ENCODE peak calls at places on chromosome 9, in four cellular contexts. Q is upper lobe of right lung, N is breast epithelium, K is fibroblast of lung. B is an unnamed sample.

GRCh38 chr9:19375536-19375935 is 4.5 kb downstream of the RPS6 start:
- DNase-seq in Q (no peak), K (peak), N (no peak), B (no peak)

GRCh38 chr9:72542917-72543316 is 21.5 kb downstream of the TMC1 start:
- DNase-seq in N (no peak), Q (no peak), K (peak), B (no peak)

GRCh38 chr9:88949961-88950340 is 41.3 kb upstream of the S1PR3 start:
- DNase-seq in K (peak), Q (no peak), N (no peak), B (peak)

GRCh38 chr9:136306691-136307208 is 2.9 kb upstream of the CCDC187 start:
- DNase-seq in Q (no peak), K (no peak), N (no peak), B (peak)

GRCh38 chr9:34275811-34276210 is 53.3 kb downstream of the KIF24 start:
- DNase-seq in K (no peak), Q (no peak), N (no peak), B (no peak)

GRCh38 chr9:135515541-135515951 is 5.7 kb upstream of the LCN1 start:
- DNase-seq in K (no peak), Q (peak), N (no peak), B (no peak)

GRCh38 chr9:18253950-18254349 is 220.0 kb upstream of the ADAMTSL1 start:
- DNase-seq in N (no peak), Q (no peak), K (peak), B (no peak)

GRCh38 chr9:81613002-81613750 is 76.2 kb downstream of the TLE1 start:
- DNase-seq in Q (no peak), N (no peak), K (no peak), B (no peak)

GRCh38 chr9:124517600-124517999 is 10.4 kb upstream of the NR5A1 start:
- DNase-seq in N (no peak), K (no peak), Q (no peak), B (no peak)

GRCh38 chr9:124795881-124796415 is 19.0 kb downstream of the OLFML2A start:
- DNase-seq in N (no peak), Q (no peak), K (peak), B (no peak)

GRCh38 chr9:110064721-110065252 is 143.2 kb downstream of the C9orf152 start:
- DNase-seq in K (no peak), N (no peak), Q (no peak), B (no peak)

GRCh38 chr9:126472446-126472845 is 141.3 kb upstream of the LMX1B start:
- DNase-seq in Q (no peak), N (no peak), K (no peak), B (no peak)

DNA sequence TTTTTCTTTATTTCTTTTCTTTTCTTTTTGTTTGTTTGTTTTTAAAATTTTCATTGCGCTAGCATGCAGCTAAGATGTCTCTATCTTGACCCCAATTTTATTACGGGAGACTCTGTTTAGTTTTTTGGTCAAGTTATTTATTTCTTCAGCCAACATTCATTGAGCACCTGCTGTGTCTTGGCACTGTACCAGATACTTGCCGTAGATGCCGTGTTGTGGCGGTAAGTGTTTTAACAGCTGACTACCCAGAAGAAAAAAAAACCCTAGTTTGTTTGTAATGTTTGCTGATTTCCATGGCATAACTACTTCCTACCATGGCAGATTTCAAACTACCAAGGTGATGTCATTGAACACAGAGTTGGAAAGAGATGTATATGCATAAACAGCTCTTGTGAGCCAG is 65.0 kb downstream of the UGCG start:
- DNase-seq in N (no peak), K (peak), Q (no peak), B (no peak)
- H3K27ac ChIP-seq in N (no peak), K (peak), Q (no peak), B (no peak)

DNA sequence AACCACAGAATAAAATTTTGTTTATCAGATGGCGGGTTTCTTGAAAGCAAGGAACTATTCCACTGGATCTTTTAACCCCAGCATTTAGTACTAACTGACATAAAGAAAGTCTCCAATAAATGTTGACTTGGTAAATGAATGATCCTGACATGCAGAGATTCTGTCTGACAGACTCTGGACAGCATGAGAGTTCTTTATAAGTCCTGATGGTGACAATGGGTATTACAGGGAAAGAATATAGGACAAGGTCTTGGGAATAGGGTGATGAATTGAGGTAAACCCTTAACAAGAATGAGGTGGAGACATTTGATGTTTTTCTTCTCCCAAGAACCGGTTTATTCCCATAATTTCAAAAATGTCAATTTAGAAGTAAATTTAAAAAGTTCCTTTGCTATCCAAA is 453.9 kb downstream of the TUSC1 start:
- DNase-seq in K (no peak), N (no peak), Q (no peak), B (no peak)
- TF ChIP-seq CTCF in K (no peak), N (no peak), Q (no peak), B (no peak)

DNA sequence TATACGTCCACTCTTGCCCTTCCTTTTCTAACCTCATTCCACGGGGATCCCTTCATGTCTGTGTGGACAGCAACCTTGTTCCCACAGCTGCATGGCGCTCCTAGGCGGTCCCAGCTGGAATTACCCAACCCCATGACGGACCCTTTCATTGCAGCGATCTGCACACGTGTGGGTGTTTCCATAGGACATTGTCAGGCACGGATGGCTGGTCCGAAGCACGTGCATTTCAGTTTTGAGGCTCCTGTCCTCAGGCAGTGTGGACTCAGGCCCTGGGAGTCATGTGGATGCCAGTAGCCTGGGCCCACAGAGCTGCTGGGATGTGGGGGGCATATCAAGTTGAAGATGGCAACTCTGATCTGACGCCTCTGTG is 15.0 kb downstream of the CARD19 start:
- DNase-seq in Q (peak), N (no peak), K (no peak), B (no peak)
- H3K27ac ChIP-seq in Q (no peak), N (peak), K (no peak), B (peak)

GRCh38 chr9:90873422-90873821 is 71.8 kb downstream of the SYK start:
- DNase-seq in N (no peak), Q (no peak), K (no peak), B (no peak)

GRCh38 chr9:90871327-90871935 is 69.8 kb downstream of the SYK start:
- DNase-seq in Q (no peak), K (no peak), N (no peak), B (no peak)

GRCh38 chr9:90870646-90871326 is 69.2 kb downstream of the SYK start:
- DNase-seq in N (no peak), Q (no peak), K (peak), B (peak)

GRCh38 chr9:90872835-90873294 is 71.2 kb downstream of the SYK start:
- DNase-seq in Q (no peak), N (no peak), K (no peak), B (no peak)

DNA sequence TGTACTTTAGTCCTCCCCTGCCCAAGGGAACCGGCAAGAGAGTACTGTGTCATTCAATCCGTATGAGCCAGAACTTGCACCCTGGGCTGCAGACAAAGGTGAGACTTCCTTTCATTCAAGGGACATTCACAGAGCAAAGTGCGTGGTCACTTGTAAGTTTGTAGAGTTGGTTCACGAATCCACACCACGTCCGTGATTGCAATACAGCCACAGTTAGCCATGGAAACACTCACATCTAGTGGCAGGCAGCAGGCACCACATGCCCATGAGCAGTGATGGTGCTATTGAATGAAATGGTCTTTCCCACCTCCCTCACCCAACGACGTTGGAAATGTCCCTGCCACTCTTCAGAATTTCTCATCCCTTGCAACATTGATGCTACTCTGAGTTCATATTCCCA is 72.6 kb downstream of the SYK start:
- DNase-seq in N (no peak), Q (no peak), K (no peak), B (no peak)
- TF ChIP-seq CTCF in N (no peak), Q (no peak), K (no peak), B (no peak)

GRCh38 chr9:21993893-21994525 is at the start of gene CDKN2A:
- DNase-seq in N (no peak), Q (peak), K (peak), B (no peak)
- H3K27ac ChIP-seq in N (peak), Q (peak), K (peak), B (peak)

DNA sequence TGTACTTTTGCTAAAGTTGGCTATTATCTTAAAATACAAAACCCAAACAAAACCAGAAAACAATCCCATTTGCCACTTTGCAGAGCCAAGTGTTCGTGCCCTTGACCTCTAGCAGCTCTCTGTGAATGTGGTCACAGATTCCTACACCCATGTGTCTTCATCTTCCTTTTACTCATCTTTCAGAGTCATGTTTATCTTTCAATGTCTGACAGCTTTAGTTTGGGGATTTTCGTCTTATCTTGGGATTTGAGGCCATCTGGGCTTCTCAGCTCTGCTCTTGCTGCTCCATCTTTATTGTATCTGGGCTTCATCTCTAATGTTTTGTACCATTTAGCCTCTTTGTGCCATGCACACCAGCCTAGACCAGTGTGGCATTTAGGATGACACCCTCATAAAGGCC is 81.0 kb downstream of the DAPK1 start:
- DNase-seq in Q (no peak), N (no peak), K (no peak), B (no peak)
- TF ChIP-seq CTCF in Q (no peak), N (no peak), K (no peak), B (no peak)

DNA sequence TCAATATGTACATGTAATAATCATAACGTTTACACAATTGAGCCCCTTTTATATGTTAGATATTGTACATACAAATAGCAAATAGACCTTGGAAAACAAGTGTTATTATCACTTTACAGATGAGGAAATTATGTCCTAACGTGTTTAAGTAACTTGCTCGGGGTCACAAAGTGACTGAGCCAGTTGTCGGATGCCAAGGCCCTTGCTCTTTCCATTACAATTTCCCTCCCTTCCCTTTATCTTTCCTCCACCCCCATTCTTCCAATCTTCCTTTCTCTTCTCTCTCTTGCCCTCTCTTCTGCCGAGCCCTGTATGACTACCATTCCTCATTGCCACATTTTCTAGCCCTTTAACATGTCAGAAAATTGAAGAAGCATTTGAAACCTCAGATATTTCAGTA is 34.4 kb upstream of the RAD23B start:
- DNase-seq in Q (no peak), N (no peak), K (no peak), B (no peak)
- H3K27ac ChIP-seq in Q (no peak), N (no peak), K (peak), B (no peak)

B was measured in RWPE1.